ENCODE peak calls at places on chromosomes 11 and 22, in six cellular contexts. One of them, this sample, is unnamed.

GRCh38 chr11:16986434-16987204 is 27.6 kb downstream of the PLEKHA7 start:
- DNase-seq in neural progenitor cell: no peak
- DNase-seq in thyroid gland: peak
- DNase-seq in right atrium auricular region: no peak
- DNase-seq in colonic mucosa: peak
- DNase-seq in aorta: no peak
- DNase-seq in this sample: no peak

GRCh38 chr11:113623114-113623513 is 83.0 kb downstream of the TMPRSS5 start:
- DNase-seq in neural progenitor cell: no peak
- DNase-seq in colonic mucosa: no peak
- DNase-seq in right atrium auricular region: no peak
- DNase-seq in thyroid gland: no peak
- DNase-seq in aorta: no peak
- DNase-seq in this sample: no peak

GRCh38 chr11:93444671-93445073 is 98.5 kb downstream of the SMCO4 start:
- DNase-seq in right atrium auricular region: no peak
- DNase-seq in aorta: no peak
- DNase-seq in thyroid gland: no peak
- DNase-seq in neural progenitor cell: peak
- DNase-seq in colonic mucosa: peak
- DNase-seq in this sample: no peak

GRCh38 chr11:123509737-123510578 is 79.9 kb downstream of the GRAMD1B start:
- DNase-seq in aorta: no peak
- DNase-seq in right atrium auricular region: no peak
- DNase-seq in thyroid gland: peak
- DNase-seq in neural progenitor cell: peak
- DNase-seq in colonic mucosa: no peak
- DNase-seq in this sample: no peak

GRCh38 chr22:35928273-35928798 is 100.3 kb downstream of the RBFOX2 start:
- DNase-seq in thyroid gland: peak
- DNase-seq in neural progenitor cell: no peak
- DNase-seq in aorta: no peak
- DNase-seq in colonic mucosa: no peak
- DNase-seq in right atrium auricular region: no peak
- DNase-seq in this sample: no peak

GRCh38 chr22:39746600-39747262 is 146.8 kb downstream of the ENTHD1 start:
- DNase-seq in neural progenitor cell: no peak
- DNase-seq in right atrium auricular region: no peak
- DNase-seq in thyroid gland: no peak
- DNase-seq in colonic mucosa: no peak
- DNase-seq in aorta: no peak
- DNase-seq in this sample: no peak

GRCh38 chr22:39185601-39186012 is 33.1 kb upstream of the CBX7 start:
- DNase-seq in aorta: peak
- DNase-seq in right atrium auricular region: peak
- DNase-seq in thyroid gland: no peak
- DNase-seq in neural progenitor cell: no peak
- DNase-seq in colonic mucosa: no peak
- DNase-seq in this sample: no peak

GRCh38 chr22:17851754-17852153 is 77.5 kb upstream of the BID start:
- DNase-seq in aorta: no peak
- DNase-seq in right atrium auricular region: peak
- DNase-seq in colonic mucosa: no peak
- DNase-seq in thyroid gland: peak
- DNase-seq in neural progenitor cell: no peak
- DNase-seq in this sample: no peak

GRCh38 chr11:19347911-19348310 is 107.2 kb upstream of the E2F8 start:
- DNase-seq in right atrium auricular region: no peak
- DNase-seq in colonic mucosa: no peak
- DNase-seq in neural progenitor cell: peak
- DNase-seq in thyroid gland: peak
- DNase-seq in aorta: no peak
- DNase-seq in this sample: no peak

DNA sequence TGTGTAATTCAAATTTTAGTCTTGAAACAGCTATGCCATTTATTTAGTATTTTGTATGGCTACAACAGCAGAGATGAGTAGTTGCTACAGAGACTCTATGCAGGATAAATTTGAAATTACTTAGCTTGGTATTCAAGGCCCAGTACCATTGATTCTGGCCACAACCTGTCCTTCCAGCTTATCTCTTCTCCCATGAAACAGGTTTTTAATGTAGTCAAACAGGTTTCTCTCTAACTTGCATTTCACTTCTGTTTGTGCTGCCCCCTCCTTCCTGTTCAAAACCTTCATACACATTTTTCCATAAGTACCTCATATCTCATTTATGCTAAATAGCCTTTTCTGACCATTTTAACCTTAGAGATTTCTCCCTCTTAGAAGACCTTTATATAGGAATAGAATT is 3.3 kb downstream of the USP47 start:
- DNase-seq in colonic mucosa: no peak
- DNase-seq in neural progenitor cell: no peak
- DNase-seq in aorta: no peak
- DNase-seq in thyroid gland: peak
- DNase-seq in right atrium auricular region: no peak
- DNase-seq in this sample: no peak
- H3K27ac ChIP-seq in colonic mucosa: no peak
- H3K27ac ChIP-seq in neural progenitor cell: no peak
- H3K27ac ChIP-seq in aorta: no peak
- H3K27ac ChIP-seq in thyroid gland: peak
- H3K27ac ChIP-seq in right atrium auricular region: peak
- H3K27ac ChIP-seq in this sample: peak

GRCh38 chr11:130834886-130835285 is 81.4 kb downstream of the SNX19 start:
- DNase-seq in thyroid gland: no peak
- DNase-seq in right atrium auricular region: no peak
- DNase-seq in colonic mucosa: no peak
- DNase-seq in aorta: no peak
- DNase-seq in neural progenitor cell: no peak
- DNase-seq in this sample: no peak
- H3K27ac ChIP-seq in thyroid gland: no peak
- H3K27ac ChIP-seq in right atrium auricular region: no peak
- H3K27ac ChIP-seq in colonic mucosa: no peak
- H3K27ac ChIP-seq in aorta: no peak
- H3K27ac ChIP-seq in neural progenitor cell: no peak
- H3K27ac ChIP-seq in this sample: peak

GRCh38 chr11:13449522-13449921 is 13.5 kb downstream of the BTBD10 start:
- DNase-seq in thyroid gland: no peak
- DNase-seq in colonic mucosa: no peak
- DNase-seq in right atrium auricular region: no peak
- DNase-seq in aorta: no peak
- DNase-seq in neural progenitor cell: no peak
- DNase-seq in this sample: no peak
- H3K27ac ChIP-seq in thyroid gland: no peak
- H3K27ac ChIP-seq in colonic mucosa: no peak
- H3K27ac ChIP-seq in right atrium auricular region: peak
- H3K27ac ChIP-seq in aorta: no peak
- H3K27ac ChIP-seq in neural progenitor cell: no peak
- H3K27ac ChIP-seq in this sample: no peak

GRCh38 chr22:43891360-43892182 is at the start of gene PNPLA5:
- DNase-seq in thyroid gland: no peak
- DNase-seq in aorta: peak
- DNase-seq in colonic mucosa: no peak
- DNase-seq in neural progenitor cell: peak
- DNase-seq in right atrium auricular region: no peak
- DNase-seq in this sample: no peak
- H3K27ac ChIP-seq in thyroid gland: no peak
- H3K27ac ChIP-seq in aorta: no peak
- H3K27ac ChIP-seq in colonic mucosa: no peak
- H3K27ac ChIP-seq in neural progenitor cell: no peak
- H3K27ac ChIP-seq in right atrium auricular region: no peak
- H3K27ac ChIP-seq in this sample: no peak

GRCh38 chr11:45178223-45178622 is 31.8 kb downstream of the PRDM11 start:
- DNase-seq in colonic mucosa: no peak
- DNase-seq in neural progenitor cell: no peak
- DNase-seq in aorta: peak
- DNase-seq in thyroid gland: no peak
- DNase-seq in right atrium auricular region: no peak
- DNase-seq in this sample: no peak
- H3K27ac ChIP-seq in colonic mucosa: no peak
- H3K27ac ChIP-seq in neural progenitor cell: no peak
- H3K27ac ChIP-seq in aorta: peak
- H3K27ac ChIP-seq in thyroid gland: no peak
- H3K27ac ChIP-seq in right atrium auricular region: peak
- H3K27ac ChIP-seq in this sample: no peak

GRCh38 chr22:28103596-28103995 is 184.5 kb upstream of the PITPNB start:
- DNase-seq in thyroid gland: no peak
- DNase-seq in right atrium auricular region: no peak
- DNase-seq in aorta: no peak
- DNase-seq in neural progenitor cell: no peak
- DNase-seq in colonic mucosa: no peak
- DNase-seq in this sample: no peak
- H3K27ac ChIP-seq in thyroid gland: no peak
- H3K27ac ChIP-seq in right atrium auricular region: peak
- H3K27ac ChIP-seq in aorta: no peak
- H3K27ac ChIP-seq in neural progenitor cell: no peak
- H3K27ac ChIP-seq in colonic mucosa: no peak
- H3K27ac ChIP-seq in this sample: no peak

DNA sequence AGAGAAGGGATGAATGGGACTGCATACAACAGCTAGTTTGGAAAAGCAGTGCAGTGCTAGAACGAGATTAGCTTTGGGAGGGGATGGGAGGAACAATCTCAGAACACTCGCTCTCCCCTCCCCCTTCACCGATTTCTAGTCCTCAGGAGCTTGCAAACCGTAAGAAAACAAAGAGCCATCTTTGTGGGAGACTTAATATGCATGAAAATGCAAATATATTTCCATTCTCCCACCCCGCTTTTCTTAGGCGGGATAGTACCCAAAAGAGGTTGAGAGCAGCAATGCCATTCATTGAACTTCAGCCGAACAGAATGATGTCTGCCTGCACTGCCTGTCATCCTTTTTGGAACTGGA is 1.1 kb downstream of the SPINDOC start:
- DNase-seq in colonic mucosa: no peak
- DNase-seq in thyroid gland: no peak
- DNase-seq in right atrium auricular region: no peak
- DNase-seq in neural progenitor cell: no peak
- DNase-seq in aorta: no peak
- DNase-seq in this sample: no peak
- H3K27ac ChIP-seq in colonic mucosa: no peak
- H3K27ac ChIP-seq in thyroid gland: no peak
- H3K27ac ChIP-seq in right atrium auricular region: no peak
- H3K27ac ChIP-seq in neural progenitor cell: no peak
- H3K27ac ChIP-seq in aorta: no peak
- H3K27ac ChIP-seq in this sample: peak

GRCh38 chr22:41697126-41697775 is 2.1 kb upstream of the MEI1 start:
- DNase-seq in neural progenitor cell: peak
- DNase-seq in thyroid gland: peak
- DNase-seq in colonic mucosa: peak
- DNase-seq in right atrium auricular region: peak
- DNase-seq in aorta: peak
- DNase-seq in this sample: peak
- H3K27ac ChIP-seq in neural progenitor cell: no peak
- H3K27ac ChIP-seq in thyroid gland: no peak
- H3K27ac ChIP-seq in colonic mucosa: no peak
- H3K27ac ChIP-seq in right atrium auricular region: no peak
- H3K27ac ChIP-seq in aorta: no peak
- H3K27ac ChIP-seq in this sample: no peak

DNA sequence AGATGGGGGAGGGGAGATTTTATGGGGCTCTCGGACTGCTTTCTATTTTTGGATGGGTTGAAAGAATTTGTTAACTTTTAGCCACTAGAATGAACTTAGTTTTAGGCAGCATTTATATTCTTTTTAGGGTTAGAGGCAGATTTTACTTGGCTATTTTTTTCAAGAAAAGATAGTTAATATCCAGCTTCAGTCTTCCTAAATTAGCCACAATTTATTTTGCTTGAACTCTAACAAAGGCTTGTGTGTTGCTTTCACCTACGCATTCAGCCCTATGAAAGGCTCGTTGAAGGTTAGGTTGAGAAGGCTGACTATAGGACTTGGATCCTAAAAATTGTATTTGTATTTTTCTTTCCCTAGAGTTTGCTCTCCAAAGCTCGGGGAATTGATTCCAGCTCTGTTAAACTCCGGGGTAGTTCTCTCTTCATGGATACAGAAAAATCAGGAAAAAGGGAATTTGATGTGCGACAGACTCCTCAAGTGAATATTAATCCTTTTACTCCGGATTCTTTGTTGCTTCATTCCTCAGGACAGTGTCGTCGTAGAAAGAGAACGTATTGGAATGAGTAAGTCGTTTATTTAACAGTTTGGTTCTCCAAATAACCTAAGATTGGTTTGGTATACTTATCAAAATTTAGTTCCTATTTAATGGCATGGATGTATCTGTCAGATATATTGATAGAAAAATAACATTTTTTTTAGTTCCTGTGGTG is 2.2 kb downstream of the WEE1 start:
- DNase-seq in colonic mucosa: no peak
- DNase-seq in thyroid gland: no peak
- DNase-seq in aorta: no peak
- DNase-seq in neural progenitor cell: no peak
- DNase-seq in right atrium auricular region: no peak
- DNase-seq in this sample: no peak
- H3K27ac ChIP-seq in colonic mucosa: peak
- H3K27ac ChIP-seq in thyroid gland: peak
- H3K27ac ChIP-seq in aorta: no peak
- H3K27ac ChIP-seq in neural progenitor cell: no peak
- H3K27ac ChIP-seq in right atrium auricular region: peak
- H3K27ac ChIP-seq in this sample: peak

GRCh38 chr11:65651339-65651588 is 11.5 kb downstream of the RELA start:
- DNase-seq in colonic mucosa: no peak
- DNase-seq in thyroid gland: no peak
- DNase-seq in neural progenitor cell: no peak
- DNase-seq in right atrium auricular region: no peak
- DNase-seq in aorta: no peak
- DNase-seq in this sample: no peak
- H3K27ac ChIP-seq in colonic mucosa: peak
- H3K27ac ChIP-seq in thyroid gland: no peak
- H3K27ac ChIP-seq in neural progenitor cell: no peak
- H3K27ac ChIP-seq in right atrium auricular region: peak
- H3K27ac ChIP-seq in aorta: peak
- H3K27ac ChIP-seq in this sample: peak

This sample was measured in Panc1.